ENCODE peak calls at places on chromosomes 3 and 15, in nine cellular contexts. I is CD4-positive, CD25-positive, alpha-beta regulatory T cell; X is NCI-H1436 treated with DMSO at 0.1 percent for 48 hours; L is Calu3; O is stimulated activated CD4-positive, alpha-beta T cell treated with anti-CD3 and anti-CD28 coated beads, Interleukin-12 subunit alpha, Interleukin-12 subunit beta, amount 100 ng/mL, for 24 hours; D is stimulated activated CD8-positive, alpha-beta memory T cell treated with anti-CD3 and anti-CD28 coated beads, Interleukin-15, amount 100 ng/mL, for 24 hours; M is NCI-H1092; W is anterior cingulate cortex; R is activated naive CD4-positive, alpha-beta T cell treated with anti-CD3 and anti-CD28 coated beads, Interleukin-2, amount 10 ng/mL, durations not matched to agents 7 days and 5 days. A is an unnamed sample.

GRCh38 chr3:42749753-42750231 is 23.3 kb downstream of the CCDC13 start:
- DNase-seq in M (no peak), O (no peak), D (no peak), W (no peak), L (no peak), I (no peak), X (no peak), R (no peak), A (peak)

GRCh38 chr3:171417813-171418212 is 42.4 kb downstream of the TNIK start:
- DNase-seq in D (no peak), O (no peak), I (no peak), W (no peak), M (no peak), R (no peak), X (no peak), L (peak), A (no peak)

GRCh38 chr3:120816728-120817127 is 74.2 kb downstream of the GTF2E1 start:
- DNase-seq in W (no peak), D (no peak), L (no peak), M (no peak), O (no peak), R (no peak), X (no peak), I (no peak), A (no peak)

GRCh38 chr15:51240066-51240465 is 98.3 kb downstream of the CYP19A1 start:
- DNase-seq in X (no peak), M (no peak), I (no peak), D (no peak), L (no peak), O (no peak), R (no peak), W (no peak), A (no peak)

GRCh38 chr3:48599077-48599501 is 4.0 kb upstream of the COL7A1 start:
- DNase-seq in L (no peak), D (no peak), M (no peak), X (no peak), W (no peak), I (no peak), R (no peak), O (no peak), A (no peak)

GRCh38 chr3:135217730-135218129 is 422.7 kb downstream of the EPHB1 start:
- DNase-seq in D (no peak), O (no peak), R (no peak), L (no peak), X (no peak), M (no peak), W (no peak), I (no peak), A (no peak)

GRCh38 chr3:127008236-127008635 is 25.3 kb downstream of the PLXNA1 start:
- DNase-seq in X (no peak), L (no peak), M (no peak), I (no peak), W (no peak), D (no peak), O (no peak), R (no peak), A (no peak)

GRCh38 chr3:70431906-70432305 is 119.5 kb upstream of the MDFIC2 start:
- DNase-seq in W (no peak), I (no peak), X (no peak), O (no peak), D (no peak), L (no peak), M (no peak), R (no peak), A (no peak)

GRCh38 chr3:60086811-60087210 is 1037.0 kb upstream of the CFAP20DC start:
- DNase-seq in D (no peak), M (no peak), O (peak), X (no peak), L (no peak), I (no peak), R (peak), W (no peak), A (no peak)

GRCh38 chr15:88238618-88239430 is 17.7 kb downstream of the NTRK3 start:
- DNase-seq in I (no peak), O (no peak), D (no peak), R (no peak), M (no peak), L (no peak), W (no peak), X (no peak), A (no peak)

GRCh38 chr3:97793415-97794019 is 28.3 kb upstream of the CRYBG3 start:
- DNase-seq in R (no peak), L (peak), D (no peak), O (no peak), I (peak), W (no peak), X (peak), M (peak), A (no peak)

GRCh38 chr15:58518626-58519025 is 86.8 kb downstream of the LIPC start:
- DNase-seq in L (no peak), O (no peak), W (no peak), X (no peak), R (peak), I (no peak), M (no peak), D (no peak), A (no peak)

GRCh38 chr3:22117751-22118346 is 366.8 kb upstream of the ZNF385D start:
- DNase-seq in W (no peak), R (no peak), D (no peak), I (no peak), O (no peak), X (no peak), L (no peak), M (peak), A (no peak)

GRCh38 chr3:3707858-3708768 is 91.1 kb upstream of the LRRN1 start:
- DNase-seq in L (peak), O (no peak), D (no peak), R (no peak), M (no peak), I (no peak), X (no peak), W (no peak), A (no peak)

GRCh38 chr15:90529008-90529368 is 735 bp upstream of the CRTC3 start:
- DNase-seq in R (no peak), D (no peak), L (no peak), M (no peak), I (no peak), X (no peak), O (no peak), W (no peak), A (no peak)

GRCh38 chr3:158369279-158369678 is 201.7 kb upstream of the MLF1 start:
- DNase-seq in W (no peak), X (no peak), O (no peak), M (no peak), L (no peak), I (no peak), D (no peak), R (no peak), A (no peak)

GRCh38 chr15:41154412-41154811 is 38.3 kb upstream of the INO80 start:
- DNase-seq in L (no peak), I (no peak), O (no peak), M (no peak), X (no peak), D (no peak), W (no peak), R (no peak), A (no peak)

GRCh38 chr3:152622813-152623167 is 212.1 kb upstream of the P2RY1 start:
- DNase-seq in W (no peak), M (no peak), X (no peak), D (no peak), O (no peak), I (no peak), R (no peak), L (no peak), A (no peak)